ENCODE peak calls at places on chromosome 14, in eight cellular contexts. K is heart left ventricle, O is GM12892, H is testis, A is lower leg skin, S is A549, J is HCT116, L is upper lobe of left lung. U is an unnamed sample.

GRCh38 chr14:100654814-100655795 is 67.9 kb upstream of the BEGAIN start:
- DNase-seq in K (no peak), O (peak; percentile 73), H (peak; percentile 46), A (no peak), S (peak; percentile 30), J (no peak), L (no peak), U (peak; percentile 20)

GRCh38 chr14:36070056-36071043 is 106.2 kb downstream of the PTCSC3 start:
- DNase-seq in K (peak; percentile 40), O (no peak), H (peak; percentile 70), A (no peak), S (peak; percentile 82), J (peak; percentile 55), L (peak; percentile 85), U (peak; percentile 30)

GRCh38 chr14:23056257-23056955 is 914 bp downstream of the CDH24 start:
- DNase-seq in K (peak; percentile 65), O (peak; percentile 90), H (peak; percentile 71), A (peak; percentile 79), S (peak; percentile 84), J (peak; percentile 81), L (peak; percentile 79), U (no peak)

GRCh38 chr14:79179985-79180384 is 1009.8 kb downstream of the NRXN3 start:
- DNase-seq in K (no peak), O (no peak), H (no peak), A (no peak), S (no peak), J (no peak), L (no peak), U (no peak)

GRCh38 chr14:59849371-59850130 is 21.0 kb downstream of the RTN1 start:
- DNase-seq in K (no peak), O (no peak), H (no peak), A (no peak), S (no peak), J (no peak), L (no peak), U (no peak)

GRCh38 chr14:71415404-71415690 is 508.1 kb downstream of the PCNX1 start:
- DNase-seq in K (no peak), O (no peak), H (no peak), A (no peak), S (no peak), J (no peak), L (no peak), U (no peak)

GRCh38 chr14:53195949-53196348 is 42.8 kb upstream of the DDHD1 start:
- DNase-seq in K (no peak), O (no peak), H (no peak), A (no peak), S (no peak), J (no peak), L (no peak), U (no peak)

GRCh38 chr14:35285168-35285990 is 6.8 kb upstream of the PSMA6 start:
- DNase-seq in K (no peak), O (peak; percentile 39), H (no peak), A (no peak), S (no peak), J (no peak), L (peak; percentile 33), U (no peak)

GRCh38 chr14:76720382-76720813 is 40.9 kb upstream of the VASH1 start:
- DNase-seq in K (peak; percentile 89), O (peak; percentile 40), H (peak; percentile 84), A (peak; percentile 84), S (no peak), J (no peak), L (peak; percentile 41), U (no peak)

GRCh38 chr14:102610968-102611811 is 18.7 kb downstream of the RCOR1 start:
- DNase-seq in K (no peak), O (no peak), H (no peak), A (no peak), S (no peak), J (no peak), L (no peak), U (no peak)

GRCh38 chr14:31229009-31229408 is 21.4 kb upstream of the HECTD1 start:
- DNase-seq in K (no peak), O (peak; percentile 30), H (no peak), A (no peak), S (no peak), J (no peak), L (no peak), U (peak; percentile 70)

GRCh38 chr14:104361921-104362681 is 217.5 kb upstream of the C14orf180 start:
- DNase-seq in K (peak; percentile 17), O (no peak), H (no peak), A (no peak), S (no peak), J (no peak), L (no peak), U (no peak)

GRCh38 chr14:30656190-30656632 is 34.1 kb downstream of the SCFD1 start:
- DNase-seq in K (no peak), O (no peak), H (peak; percentile 25), A (no peak), S (peak; percentile 39), J (peak; percentile 15), L (peak; percentile 21), U (peak; percentile 60)

GRCh38 chr14:95535226-95536021 is 574 bp downstream of the GLRX5 start:
- DNase-seq in K (peak; percentile 54), O (no peak), H (peak; percentile 33), A (no peak), S (no peak), J (no peak), L (no peak), U (peak; percentile 66)

GRCh38 chr14:104598039-104598438 is 6.5 kb downstream of the TMEM179 start:
- DNase-seq in K (peak; percentile 22), O (peak; percentile 6), H (no peak), A (no peak), S (no peak), J (no peak), L (no peak), U (no peak)

DNA sequence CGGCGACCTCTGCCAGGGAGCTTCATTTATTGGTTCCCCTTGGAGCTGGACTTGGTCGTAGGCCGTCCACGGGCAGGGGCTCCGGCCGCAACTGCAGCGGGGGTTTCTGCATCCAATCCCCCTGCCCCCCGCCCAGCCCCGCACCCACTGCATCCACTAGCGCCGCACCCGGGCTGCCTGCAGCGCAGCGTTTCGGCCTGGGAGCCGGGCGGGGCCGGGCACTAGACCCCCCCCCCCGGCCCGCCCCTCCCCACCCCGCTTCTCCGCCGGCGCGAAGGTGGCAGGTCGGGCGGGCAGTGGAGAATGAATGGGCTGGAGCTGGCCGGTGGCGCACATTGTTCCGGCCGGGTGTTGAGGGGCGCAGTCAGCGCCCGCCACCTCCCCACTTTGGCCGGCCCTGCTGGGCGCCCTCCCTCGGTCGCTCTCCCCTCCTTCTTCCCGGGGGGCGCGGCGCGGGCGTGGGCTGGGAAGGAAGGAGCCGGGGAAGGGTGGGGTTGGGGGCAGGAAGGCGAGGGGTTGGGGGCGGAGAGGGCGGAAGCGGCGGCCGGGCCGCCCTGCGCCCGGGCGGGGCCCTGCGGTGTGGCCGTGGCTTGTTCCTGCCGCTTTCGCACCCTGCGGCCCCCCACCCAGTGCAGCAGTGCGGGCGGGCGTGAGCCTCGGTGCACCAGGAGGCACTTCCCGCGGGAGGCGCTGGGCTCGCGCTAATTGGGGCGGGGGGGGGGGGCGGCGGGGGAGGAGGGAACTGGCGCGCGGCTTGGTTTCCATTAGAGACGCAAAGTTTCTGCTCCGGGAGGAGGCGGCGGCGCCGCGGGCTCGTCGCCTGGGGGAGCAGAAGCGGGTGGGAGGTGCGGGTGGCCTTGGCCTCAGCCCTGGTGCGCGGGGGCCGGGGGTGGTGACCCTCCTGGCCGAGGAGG is 829 bp downstream of the CALM1 start:
- DNase-seq in K (peak; percentile 86), O (peak; percentile 47), H (peak; percentile 42), A (peak; percentile 92), S (peak; percentile 55), J (no peak), L (peak; percentile 72), U (peak; percentile 75)
- TF ChIP-seq POLR2A in K (no peak), O (no peak), H (no peak), A (no peak), S (peak; percentile 9), J (no peak), L (no peak), U (no peak)

GRCh38 chr14:68940614-68941185 is 38.4 kb downstream of the ACTN1 start:
- DNase-seq in K (peak; percentile 28), O (no peak), H (no peak), A (no peak), S (no peak), J (no peak), L (no peak), U (no peak)

GRCh38 chr14:68939424-68939892 is 39.6 kb downstream of the ACTN1 start:
- DNase-seq in K (no peak), O (no peak), H (no peak), A (no peak), S (no peak), J (no peak), L (no peak), U (no peak)

GRCh38 chr14:68941820-68942219 is 37.3 kb downstream of the ACTN1 start:
- DNase-seq in K (peak; percentile 73), O (no peak), H (no peak), A (peak; percentile 92), S (peak; percentile 95), J (no peak), L (no peak), U (no peak)

GRCh38 chr14:68938515-68939423 is 40.3 kb downstream of the ACTN1 start:
- DNase-seq in K (peak; percentile 26), O (no peak), H (no peak), A (no peak), S (peak; percentile 90), J (no peak), L (no peak), U (no peak)

DNA sequence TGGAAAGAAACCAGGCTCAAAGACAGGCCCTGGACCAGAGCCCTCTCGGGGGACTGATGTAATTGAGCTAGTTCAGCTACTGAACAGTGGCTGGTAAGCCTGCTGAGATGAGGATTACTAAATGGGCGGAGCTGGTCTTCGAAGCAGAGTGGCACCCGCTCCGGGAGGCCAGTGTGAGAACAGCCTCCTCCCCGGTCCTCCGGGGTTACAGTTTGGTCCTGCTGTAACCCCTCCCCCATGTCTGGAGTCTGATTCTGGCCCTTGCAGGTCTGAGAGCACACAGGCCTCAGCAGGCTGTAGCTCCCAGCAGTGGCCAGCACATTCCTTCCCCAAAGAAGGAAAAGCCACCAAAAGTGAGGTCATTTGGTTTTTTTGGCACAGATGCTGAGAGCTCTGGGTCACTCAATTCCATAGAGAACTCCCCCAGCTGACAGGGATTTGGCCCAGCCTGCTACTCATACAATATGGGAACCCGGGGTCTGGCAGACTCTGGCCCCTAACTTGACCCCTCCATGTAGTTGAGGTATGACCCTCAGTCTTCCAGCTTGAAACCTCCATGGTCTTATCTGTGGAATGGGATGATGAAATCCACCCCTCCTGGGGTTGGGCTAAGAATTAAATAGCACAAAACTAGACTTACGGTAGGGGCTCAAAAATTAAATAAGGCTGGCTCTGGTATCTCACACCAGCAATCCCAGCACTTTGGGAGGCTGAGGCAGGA is 39.0 kb downstream of the ACTN1 start:
- DNase-seq in K (peak; percentile 93), O (no peak), H (peak; percentile 51), A (peak; percentile 90), S (peak; percentile 98), J (no peak), L (no peak), U (no peak)
- TF ChIP-seq POLR2A in K (no peak), O (no peak), H (no peak), A (no peak), S (no peak), J (no peak), L (no peak), U (no peak)

GRCh38 chr14:91220581-91221000 is 23.9 kb downstream of the GPR68 start:
- DNase-seq in K (no peak), O (no peak), H (no peak), A (no peak), S (no peak), J (no peak), L (peak; percentile 77), U (no peak)
- TF ChIP-seq POLR2A in K (no peak), O (no peak), H (no peak), A (no peak), S (no peak), J (no peak), L (no peak), U (no peak)

GRCh38 chr14:21267431-21267845 is 1.8 kb downstream of the HNRNPC start:
- DNase-seq in K (no peak), O (no peak), H (no peak), A (no peak), S (no peak), J (no peak), L (no peak), U (peak; percentile 32)
- TF ChIP-seq POLR2A in K (no peak), O (peak; percentile 43), H (no peak), A (no peak), S (no peak), J (no peak), L (no peak), U (peak; percentile 19)